ENCODE peak calls at places on chromosome 18, in six cellular contexts. Q, Z, U, I, N and M are unnamed samples.

GRCh38 chr18:12652861-12653401 is 5.0 kb downstream of the SPIRE1 start:
- DNase-seq in Q (no peak), Z (no peak), U (no peak), I (no peak), N (no peak), M (no peak)

GRCh38 chr18:67509711-67510110 is 6.8 kb downstream of the DSEL start:
- DNase-seq in Q (no peak), Z (no peak), U (no peak), I (no peak), N (no peak), M (no peak)

GRCh38 chr18:3454365-3455089 is 4.6 kb downstream of the TGIF1 start:
- DNase-seq in Q (peak; percentile 40), Z (peak; percentile 42), U (no peak), I (no peak), N (peak; percentile 40), M (peak; percentile 40)

GRCh38 chr18:79750980-79751571 is 46.7 kb upstream of the KCNG2 start:
- DNase-seq in Q (no peak), Z (peak; percentile 18), U (no peak), I (no peak), N (peak; percentile 11), M (no peak)

GRCh38 chr18:22723741-22724140 is 209.4 kb upstream of the RBBP8 start:
- DNase-seq in Q (no peak), Z (no peak), U (no peak), I (no peak), N (peak; percentile 46), M (no peak)

GRCh38 chr18:12703714-12704113 is 872 bp downstream of the PSMG2 start:
- DNase-seq in Q (no peak), Z (no peak), U (no peak), I (no peak), N (no peak), M (peak; percentile 29)

GRCh38 chr18:70333757-70334156 is 44.9 kb downstream of the SOCS6 start:
- DNase-seq in Q (no peak), Z (no peak), U (no peak), I (no peak), N (no peak), M (no peak)

GRCh38 chr18:74430811-74431571 is 26.1 kb downstream of the DIPK1C start:
- DNase-seq in Q (peak; percentile 54), Z (no peak), U (no peak), I (no peak), N (no peak), M (no peak)

GRCh38 chr18:61448316-61448715 is 115.1 kb downstream of the CDH20 start:
- DNase-seq in Q (no peak), Z (no peak), U (no peak), I (no peak), N (no peak), M (no peak)

GRCh38 chr18:62105373-62105772 is 81.5 kb downstream of the PIGN start:
- DNase-seq in Q (no peak), Z (no peak), U (no peak), I (no peak), N (no peak), M (no peak)

GRCh38 chr18:41484069-41484468 is 471.0 kb upstream of the PIK3C3 start:
- DNase-seq in Q (no peak), Z (no peak), U (no peak), I (no peak), N (no peak), M (no peak)

GRCh38 chr18:26756556-26756955 is 109.0 kb downstream of the AQP4 start:
- DNase-seq in Q (no peak), Z (no peak), U (no peak), I (no peak), N (no peak), M (no peak)

GRCh38 chr18:12452801-12453200 is 45.1 kb downstream of the PRELID3A start:
- DNase-seq in Q (no peak), Z (no peak), U (no peak), I (no peak), N (no peak), M (no peak)

GRCh38 chr18:21703241-21703820 is 1.2 kb downstream of the ABHD3 start:
- DNase-seq in Q (no peak), Z (peak; percentile 13), U (no peak), I (no peak), N (no peak), M (peak; percentile 70)

GRCh38 chr18:8800445-8800844 is 95.1 kb downstream of the MTCL1 start:
- DNase-seq in Q (no peak), Z (peak; percentile 48), U (no peak), I (no peak), N (no peak), M (no peak)

GRCh38 chr18:8800041-8800441 is 94.7 kb downstream of the MTCL1 start:
- DNase-seq in Q (peak; percentile 69), Z (peak; percentile 67), U (no peak), I (no peak), N (no peak), M (no peak)

GRCh38 chr18:8800876-8801262 is 95.5 kb downstream of the MTCL1 start:
- DNase-seq in Q (no peak), Z (no peak), U (no peak), I (no peak), N (no peak), M (no peak)

GRCh38 chr18:8798996-8799395 is 93.6 kb downstream of the MTCL1 start:
- DNase-seq in Q (no peak), Z (no peak), U (no peak), I (no peak), N (no peak), M (no peak)

GRCh38 chr18:8799593-8799992 is 94.2 kb downstream of the MTCL1 start:
- DNase-seq in Q (no peak), Z (no peak), U (no peak), I (no peak), N (no peak), M (no peak)
- H3K4me3 ChIP-seq in Q (no peak overlapping the region), Z (no peak overlapping the region), U (no peak overlapping the region), I (no peak overlapping the region), N (no peak overlapping the region), M (no peak overlapping the region)

GRCh38 chr18:59646946-59647307 is 50.3 kb downstream of the CCBE1 start:
- DNase-seq in Q (no peak), Z (no peak), U (no peak), I (no peak), N (no peak), M (no peak)

GRCh38 chr18:59643740-59644139 is 53.5 kb downstream of the CCBE1 start:
- DNase-seq in Q (no peak), Z (no peak), U (no peak), I (no peak), N (no peak), M (no peak)

GRCh38 chr18:59649575-59649974 is 47.6 kb downstream of the CCBE1 start:
- DNase-seq in Q (no peak), Z (no peak), U (no peak), I (no peak), N (no peak), M (no peak)

GRCh38 chr18:59650266-59650820 is 46.9 kb downstream of the CCBE1 start:
- DNase-seq in Q (peak; percentile 50), Z (no peak), U (no peak), I (no peak), N (no peak), M (no peak)

GRCh38 chr18:59646228-59646945 is 50.8 kb downstream of the CCBE1 start:
- DNase-seq in Q (no peak), Z (no peak), U (no peak), I (no peak), N (no peak), M (no peak)
- TF ChIP-seq CTCF in Q (peak; percentile 65), Z (no peak), U (no peak), I (no peak), N (no peak), M (peak; percentile 9)

GRCh38 chr18:77702686-77703085 is 453.0 kb downstream of the GALR1 start:
- DNase-seq in Q (peak; percentile 76), Z (no peak), U (no peak), I (no peak), N (no peak), M (peak; percentile 18)
- H3K4me3 ChIP-seq in Q (no peak overlapping the region), Z (no peak overlapping the region), U (no peak overlapping the region), I (no peak overlapping the region), N (no peak overlapping the region), M (no peak overlapping the region)

GRCh38 chr18:48419268-48420022 is 10.3 kb upstream of the ZBTB7C start:
- DNase-seq in Q (peak; percentile 54), Z (no peak), U (no peak), I (no peak), N (no peak), M (no peak)
- TF ChIP-seq CTCF in Q (peak; percentile 85), Z (no peak), U (peak; percentile 21), I (no peak), N (no peak), M (no peak)

GRCh38 chr18:30280861-30281470 is 761.6 kb downstream of the DSC3 start:
- DNase-seq in Q (peak; percentile 22), Z (peak; percentile 13), U (no peak), I (no peak), N (no peak), M (peak; percentile 37)
- H3K4me3 ChIP-seq in Q (no peak overlapping the region), Z (no peak overlapping the region), U (no peak overlapping the region), I (no peak overlapping the region), N (no peak overlapping the region), M (no peak overlapping the region)

GRCh38 chr18:77054606-77055428 is 77.8 kb downstream of the MBP start:
- DNase-seq in Q (peak; percentile 88), Z (peak; percentile 48), U (peak; percentile 86), I (peak; percentile 92), N (peak; percentile 75), M (peak; percentile 95)
- TF ChIP-seq CTCF in Q (peak; percentile 96), Z (no peak), U (peak; percentile 78), I (peak; percentile 73), N (peak; percentile 56), M (peak; percentile 78)